ENCODE peak calls at places on chromosome 14, in seven cellular contexts. D, V, W, C, R, T and X are unnamed samples.

GRCh38 chr14:68682166-68683103 is 110.4 kb downstream of the ZFP36L1 start:
- DNase-seq in W (peak; percentile 97), V (peak; percentile 89), R (peak; percentile 97), C (no peak), T (peak; percentile 96), D (peak; percentile 94), X (peak; percentile 98)

GRCh38 chr14:54564071-54564798 is 2.7 kb upstream of the SAMD4A start:
- DNase-seq in D (peak; percentile 25), C (no peak), R (no peak), T (peak; percentile 62), W (no peak), V (peak; percentile 50), X (no peak)

GRCh38 chr14:22597771-22598098 is 365 bp upstream of the ABHD4 start:
- DNase-seq in W (no peak), V (no peak), C (no peak), D (no peak), R (no peak), T (peak; percentile 29), X (no peak)

GRCh38 chr14:51822499-51822898 is 37.9 kb upstream of the GNG2 start:
- DNase-seq in R (no peak), W (no peak), D (no peak), C (no peak), T (peak; percentile 22), V (no peak), X (no peak)

GRCh38 chr14:54220122-54220691 is 176.6 kb upstream of the CDKN3 start:
- DNase-seq in R (no peak), D (no peak), V (no peak), T (peak; percentile 47), C (no peak), W (no peak), X (no peak)

GRCh38 chr14:34845869-34846268 is 29.3 kb downstream of the BAZ1A start:
- DNase-seq in D (no peak), C (no peak), W (no peak), R (no peak), T (no peak), V (no peak), X (no peak)

GRCh38 chr14:52596861-52597260 is 44.2 kb downstream of the GPR137C start:
- DNase-seq in T (no peak), D (peak; percentile 9), R (no peak), V (no peak), W (no peak), C (no peak), X (no peak)

GRCh38 chr14:74875941-74876913 is at the start of gene PROX2:
- DNase-seq in R (no peak), D (no peak), T (peak; percentile 40), C (peak; percentile 4), V (peak; percentile 51), W (no peak), X (peak; percentile 43)

GRCh38 chr14:81519200-81519998 is 14.3 kb downstream of the SEL1L start:
- DNase-seq in D (no peak), C (no peak), V (no peak), W (peak; percentile 33), T (no peak), R (no peak), X (no peak)